ENCODE peak calls at places on chromosomes 2 and 18, in five cellular contexts. One of them, this sample, is unnamed. For H3K4me1 and H3K9me3, the result is how much of the 10 kb centered on the place peaks cover.

GRCh38 chr2:39851691-39852110 is 72.6 kb upstream of the THUMPD2 start:
- DNase-seq in right atrium auricular region: no peak
- DNase-seq in naive thymus-derived CD4-positive, alpha-beta T cell: no peak
- DNase-seq in OCI-LY7: peak
- DNase-seq in ovary: no peak
- DNase-seq in this sample: no peak

GRCh38 chr18:48864876-48865275 is 85.9 kb downstream of the SMAD7 start:
- DNase-seq in OCI-LY7: no peak
- DNase-seq in ovary: no peak
- DNase-seq in naive thymus-derived CD4-positive, alpha-beta T cell: no peak
- DNase-seq in right atrium auricular region: no peak
- DNase-seq in this sample: no peak

GRCh38 chr2:182621810-182622209 is 94.2 kb upstream of the DNAJC10 start:
- DNase-seq in ovary: no peak
- DNase-seq in right atrium auricular region: no peak
- DNase-seq in naive thymus-derived CD4-positive, alpha-beta T cell: no peak
- DNase-seq in OCI-LY7: no peak
- DNase-seq in this sample: no peak

GRCh38 chr2:218028562-218029348 is 26.0 kb upstream of the TNS1 start:
- DNase-seq in naive thymus-derived CD4-positive, alpha-beta T cell: no peak
- DNase-seq in OCI-LY7: no peak
- DNase-seq in right atrium auricular region: peak
- DNase-seq in ovary: no peak
- DNase-seq in this sample: no peak

GRCh38 chr18:77361382-77361781 is 111.7 kb downstream of the GALR1 start:
- DNase-seq in right atrium auricular region: no peak
- DNase-seq in ovary: no peak
- DNase-seq in naive thymus-derived CD4-positive, alpha-beta T cell: no peak
- DNase-seq in OCI-LY7: no peak
- DNase-seq in this sample: no peak

GRCh38 chr2:229861431-229861830 is 60.4 kb downstream of the TRIP12 start:
- DNase-seq in right atrium auricular region: no peak
- DNase-seq in OCI-LY7: no peak
- DNase-seq in naive thymus-derived CD4-positive, alpha-beta T cell: no peak
- DNase-seq in ovary: no peak
- DNase-seq in this sample: no peak

GRCh38 chr2:27915191-27915590 is 24.7 kb downstream of the BABAM2 start:
- DNase-seq in right atrium auricular region: no peak
- DNase-seq in OCI-LY7: no peak
- DNase-seq in ovary: no peak
- DNase-seq in naive thymus-derived CD4-positive, alpha-beta T cell: no peak
- DNase-seq in this sample: no peak

GRCh38 chr2:8633735-8634313 is 48.0 kb upstream of the ID2 start:
- DNase-seq in right atrium auricular region: no peak
- DNase-seq in OCI-LY7: no peak
- DNase-seq in naive thymus-derived CD4-positive, alpha-beta T cell: no peak
- DNase-seq in ovary: no peak
- DNase-seq in this sample: no peak

GRCh38 chr2:240903191-240904060 is 2.7 kb upstream of the CROCC2 start:
- DNase-seq in ovary: peak
- DNase-seq in naive thymus-derived CD4-positive, alpha-beta T cell: no peak
- DNase-seq in right atrium auricular region: no peak
- DNase-seq in OCI-LY7: no peak
- DNase-seq in this sample: no peak

GRCh38 chr2:118988706-118989105 is 46.7 kb downstream of the MARCO start:
- DNase-seq in ovary: no peak
- DNase-seq in right atrium auricular region: no peak
- DNase-seq in naive thymus-derived CD4-positive, alpha-beta T cell: no peak
- DNase-seq in OCI-LY7: no peak
- DNase-seq in this sample: no peak

GRCh38 chr2:179605341-179605740 is 256.1 kb downstream of the ZNF385B start:
- DNase-seq in OCI-LY7: no peak
- DNase-seq in ovary: no peak
- DNase-seq in naive thymus-derived CD4-positive, alpha-beta T cell: no peak
- DNase-seq in right atrium auricular region: no peak
- DNase-seq in this sample: no peak

GRCh38 chr2:44283116-44283666 is 7.9 kb downstream of the SLC3A1 start:
- DNase-seq in naive thymus-derived CD4-positive, alpha-beta T cell: no peak
- DNase-seq in OCI-LY7: no peak
- DNase-seq in ovary: no peak
- DNase-seq in right atrium auricular region: no peak
- DNase-seq in this sample: no peak

GRCh38 chr2:36423172-36423571 is 67.6 kb downstream of the CRIM1 start:
- DNase-seq in naive thymus-derived CD4-positive, alpha-beta T cell: no peak
- DNase-seq in ovary: no peak
- DNase-seq in right atrium auricular region: no peak
- DNase-seq in OCI-LY7: no peak
- DNase-seq in this sample: no peak

GRCh38 chr2:118224144-118224887 is 136.0 kb downstream of the INSIG2 start:
- DNase-seq in right atrium auricular region: no peak
- DNase-seq in naive thymus-derived CD4-positive, alpha-beta T cell: no peak
- DNase-seq in ovary: no peak
- DNase-seq in OCI-LY7: peak
- DNase-seq in this sample: peak

GRCh38 chr2:114862234-114862633 is 419.8 kb downstream of the DPP10 start:
- DNase-seq in ovary: no peak
- DNase-seq in OCI-LY7: no peak
- DNase-seq in right atrium auricular region: no peak
- DNase-seq in naive thymus-derived CD4-positive, alpha-beta T cell: no peak
- DNase-seq in this sample: no peak

GRCh38 chr2:174511580-174512260 is 24.9 kb upstream of the GPR155 start:
- DNase-seq in naive thymus-derived CD4-positive, alpha-beta T cell: no peak
- DNase-seq in right atrium auricular region: no peak
- DNase-seq in ovary: no peak
- DNase-seq in OCI-LY7: no peak
- DNase-seq in this sample: no peak

GRCh38 chr2:9258953-9259399 is 52.4 kb downstream of the ASAP2 start:
- DNase-seq in naive thymus-derived CD4-positive, alpha-beta T cell: no peak
- DNase-seq in right atrium auricular region: no peak
- DNase-seq in ovary: no peak
- DNase-seq in OCI-LY7: no peak
- DNase-seq in this sample: no peak

GRCh38 chr2:187079901-187080300 is 230.9 kb upstream of the ZSWIM2 start:
- DNase-seq in ovary: no peak
- DNase-seq in naive thymus-derived CD4-positive, alpha-beta T cell: no peak
- DNase-seq in right atrium auricular region: no peak
- DNase-seq in OCI-LY7: no peak
- DNase-seq in this sample: no peak

GRCh38 chr18:23701017-23701416 is 11.8 kb downstream of the LAMA3 start:
- DNase-seq in right atrium auricular region: no peak
- DNase-seq in ovary: no peak
- DNase-seq in naive thymus-derived CD4-positive, alpha-beta T cell: no peak
- DNase-seq in OCI-LY7: peak
- DNase-seq in this sample: no peak

GRCh38 chr18:74314759-74315463 is 728 bp upstream of the C18orf63 start:
- DNase-seq in OCI-LY7: no peak
- DNase-seq in ovary: no peak
- DNase-seq in right atrium auricular region: no peak
- DNase-seq in naive thymus-derived CD4-positive, alpha-beta T cell: no peak
- DNase-seq in this sample: no peak

GRCh38 chr2:28694364-28694763 is 57.3 kb upstream of the PPP1CB start:
- DNase-seq in right atrium auricular region: no peak
- DNase-seq in OCI-LY7: no peak
- DNase-seq in ovary: no peak
- DNase-seq in naive thymus-derived CD4-positive, alpha-beta T cell: no peak
- DNase-seq in this sample: no peak

GRCh38 chr2:71064754-71065621 is 3.5 kb upstream of the NAGK start:
- DNase-seq in naive thymus-derived CD4-positive, alpha-beta T cell: no peak
- DNase-seq in right atrium auricular region: no peak
- DNase-seq in OCI-LY7: peak
- DNase-seq in ovary: no peak
- DNase-seq in this sample: no peak
- H3K4me1 ChIP-seq in naive thymus-derived CD4-positive, alpha-beta T cell: under half
- H3K4me1 ChIP-seq in right atrium auricular region: under half
- H3K4me1 ChIP-seq in OCI-LY7: half or more
- H3K4me1 ChIP-seq in ovary: under half
- H3K4me1 ChIP-seq in this sample: under half

DNA sequence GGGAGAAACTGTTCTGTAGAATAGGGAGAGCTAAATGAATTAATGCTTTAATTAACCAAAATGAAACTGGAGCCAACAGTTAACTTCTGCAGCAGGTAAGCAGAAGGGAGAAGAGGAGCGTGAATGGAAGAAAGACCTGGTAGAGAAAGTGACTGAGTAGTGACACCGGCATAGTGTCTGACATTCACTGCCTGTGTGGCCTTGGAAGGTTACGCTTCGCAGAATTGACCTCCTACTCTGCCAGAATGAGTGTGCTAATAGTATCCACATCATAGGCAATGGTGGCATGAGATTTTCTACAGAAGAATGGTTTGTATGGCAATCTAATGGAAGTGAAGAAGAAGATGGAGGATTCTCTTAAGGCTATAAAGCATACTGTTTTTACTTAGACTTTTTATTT is 614.4 kb downstream of the CPS1 start:
- DNase-seq in right atrium auricular region: no peak
- DNase-seq in ovary: no peak
- DNase-seq in OCI-LY7: no peak
- DNase-seq in naive thymus-derived CD4-positive, alpha-beta T cell: no peak
- DNase-seq in this sample: no peak
- H3K27ac ChIP-seq in right atrium auricular region: no peak
- H3K27ac ChIP-seq in ovary: no peak
- H3K27ac ChIP-seq in OCI-LY7: no peak
- H3K27ac ChIP-seq in naive thymus-derived CD4-positive, alpha-beta T cell: no peak
- H3K27ac ChIP-seq in this sample: no peak

GRCh38 chr18:65227970-65228369 is 522.8 kb upstream of the CDH7 start:
- DNase-seq in OCI-LY7: no peak
- DNase-seq in naive thymus-derived CD4-positive, alpha-beta T cell: no peak
- DNase-seq in ovary: no peak
- DNase-seq in right atrium auricular region: no peak
- DNase-seq in this sample: no peak
- H3K9me3 ChIP-seq in OCI-LY7: under half
- H3K9me3 ChIP-seq in naive thymus-derived CD4-positive, alpha-beta T cell: under half
- H3K9me3 ChIP-seq in ovary: under half
- H3K9me3 ChIP-seq in right atrium auricular region: under half
- H3K9me3 ChIP-seq in this sample: under half

GRCh38 chr2:70083344-70084156 is 3.7 kb upstream of the PCBP1 start:
- DNase-seq in ovary: no peak
- DNase-seq in right atrium auricular region: no peak
- DNase-seq in naive thymus-derived CD4-positive, alpha-beta T cell: no peak
- DNase-seq in OCI-LY7: peak
- DNase-seq in this sample: no peak
- H3K4me1 ChIP-seq in ovary: under half
- H3K4me1 ChIP-seq in right atrium auricular region: under half
- H3K4me1 ChIP-seq in naive thymus-derived CD4-positive, alpha-beta T cell: under half
- H3K4me1 ChIP-seq in OCI-LY7: under half
- H3K4me1 ChIP-seq in this sample: half or more

GRCh38 chr2:126792993-126793392 is 105.7 kb upstream of the TEX51 start:
- DNase-seq in right atrium auricular region: no peak
- DNase-seq in OCI-LY7: no peak
- DNase-seq in naive thymus-derived CD4-positive, alpha-beta T cell: no peak
- DNase-seq in ovary: no peak
- DNase-seq in this sample: no peak
- H3K27ac ChIP-seq in right atrium auricular region: no peak
- H3K27ac ChIP-seq in OCI-LY7: no peak
- H3K27ac ChIP-seq in naive thymus-derived CD4-positive, alpha-beta T cell: no peak
- H3K27ac ChIP-seq in ovary: no peak
- H3K27ac ChIP-seq in this sample: no peak

GRCh38 chr2:2026851-2027250 is 282.5 kb upstream of the PXDN start:
- DNase-seq in naive thymus-derived CD4-positive, alpha-beta T cell: no peak
- DNase-seq in OCI-LY7: no peak
- DNase-seq in ovary: no peak
- DNase-seq in right atrium auricular region: no peak
- DNase-seq in this sample: no peak

GRCh38 chr2:2025803-2026202 is 281.5 kb upstream of the PXDN start:
- DNase-seq in OCI-LY7: no peak
- DNase-seq in right atrium auricular region: no peak
- DNase-seq in naive thymus-derived CD4-positive, alpha-beta T cell: no peak
- DNase-seq in ovary: no peak
- DNase-seq in this sample: no peak

GRCh38 chr2:2026252-2026831 is 282.0 kb upstream of the PXDN start:
- DNase-seq in OCI-LY7: no peak
- DNase-seq in ovary: no peak
- DNase-seq in right atrium auricular region: no peak
- DNase-seq in naive thymus-derived CD4-positive, alpha-beta T cell: no peak
- DNase-seq in this sample: no peak

GRCh38 chr2:2022941-2023586 is 278.7 kb upstream of the PXDN start:
- DNase-seq in naive thymus-derived CD4-positive, alpha-beta T cell: no peak
- DNase-seq in right atrium auricular region: no peak
- DNase-seq in ovary: no peak
- DNase-seq in OCI-LY7: no peak
- DNase-seq in this sample: no peak

DNA sequence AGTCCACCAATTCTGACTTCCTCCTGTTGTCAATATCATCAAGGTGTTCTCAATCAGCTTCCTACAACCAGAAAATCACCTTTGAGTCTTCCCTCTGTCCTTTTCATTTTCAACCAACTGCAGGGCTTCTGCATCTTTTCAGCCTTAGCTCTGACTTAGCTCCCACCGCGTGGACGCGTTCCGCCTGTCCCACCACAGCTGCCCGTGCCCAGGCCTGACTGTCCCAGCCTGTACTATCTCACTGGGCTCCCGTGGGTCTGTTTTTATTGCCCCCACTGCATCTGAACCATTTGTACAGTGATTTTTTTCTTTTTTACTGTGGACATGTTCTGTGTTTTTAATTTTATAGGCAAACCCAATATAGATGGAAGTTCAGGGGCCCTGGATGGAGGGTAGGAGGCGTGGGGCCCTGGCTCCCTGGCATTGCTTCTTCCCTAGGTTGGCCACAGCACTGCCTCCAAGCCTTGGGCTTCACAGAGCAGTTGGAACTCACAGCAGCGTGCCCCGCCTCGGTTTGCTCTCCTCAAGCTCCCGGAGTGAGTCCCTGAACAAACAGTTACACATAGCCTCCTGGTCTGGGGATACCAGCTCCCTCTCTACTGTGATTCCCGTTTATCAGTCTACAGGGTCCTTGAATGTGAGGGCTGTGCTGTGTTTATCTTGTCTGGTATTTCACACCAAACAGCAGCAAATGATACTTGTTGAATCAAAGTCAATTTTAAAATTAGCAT is 280.6 kb upstream of the PXDN start:
- DNase-seq in right atrium auricular region: no peak
- DNase-seq in ovary: no peak
- DNase-seq in naive thymus-derived CD4-positive, alpha-beta T cell: no peak
- DNase-seq in OCI-LY7: no peak
- DNase-seq in this sample: no peak
- H3K9me3 ChIP-seq in right atrium auricular region: under half
- H3K9me3 ChIP-seq in ovary: under half
- H3K9me3 ChIP-seq in naive thymus-derived CD4-positive, alpha-beta T cell: under half
- H3K9me3 ChIP-seq in OCI-LY7: under half
- H3K9me3 ChIP-seq in this sample: under half

GRCh38 chr2:105803337-105803736 is 58.6 kb downstream of the NCK2 start:
- DNase-seq in ovary: no peak
- DNase-seq in OCI-LY7: no peak
- DNase-seq in naive thymus-derived CD4-positive, alpha-beta T cell: no peak
- DNase-seq in right atrium auricular region: no peak
- DNase-seq in this sample: no peak
- H3K4me1 ChIP-seq in ovary: under half
- H3K4me1 ChIP-seq in OCI-LY7: half or more
- H3K4me1 ChIP-seq in naive thymus-derived CD4-positive, alpha-beta T cell: half or more
- H3K4me1 ChIP-seq in right atrium auricular region: under half
- H3K4me1 ChIP-seq in this sample: half or more